ENCODE peak calls at places on chromosomes 3 and 15, in nine cellular contexts. O is CD8-positive, alpha-beta memory T cell; Y is AG04450; L is heart left ventricle; V is GM23248; C is body of pancreas; R is IMR-90; B is CD8-positive, alpha-beta T cell; U is right lobe of liver. D is an unnamed sample.

GRCh38 chr3:155012584-155012983 is 67.5 kb upstream of the MME start:
- DNase-seq in O (no peak), Y (no peak), L (no peak), V (no peak), C (no peak), R (no peak), B (no peak), U (no peak), D (no peak)

GRCh38 chr3:104750581-104750980 is 616.1 kb upstream of the ALCAM start:
- DNase-seq in O (no peak), Y (no peak), L (no peak), V (peak; percentile 6), C (no peak), R (no peak), B (no peak), U (no peak), D (no peak)

GRCh38 chr3:190616627-190617026 is 102.7 kb downstream of the IL1RAP start:
- DNase-seq in O (no peak), Y (no peak), L (no peak), V (no peak), C (no peak), R (no peak), B (no peak), U (no peak), D (no peak)

GRCh38 chr3:83438177-83438576 is 1520.6 kb upstream of the CADM2 start:
- DNase-seq in O (no peak), Y (no peak), L (no peak), V (no peak), C (no peak), R (no peak), B (no peak), U (no peak), D (no peak)

GRCh38 chr15:37081985-37082384 is 18.4 kb downstream of the MEIS2 start:
- DNase-seq in O (no peak), Y (no peak), L (no peak), V (no peak), C (no peak), R (no peak), B (no peak), U (no peak), D (no peak)

GRCh38 chr3:46701211-46701939 is at the start of gene TMIE:
- DNase-seq in O (peak; percentile 34), Y (no peak), L (peak; percentile 32), V (peak; percentile 47), C (no peak), R (no peak), B (no peak), U (no peak), D (peak; percentile 28)

GRCh38 chr3:52311567-52312119 is 4.5 kb upstream of the DNAH1 start:
- DNase-seq in O (no peak), Y (no peak), L (no peak), V (no peak), C (no peak), R (no peak), B (no peak), U (no peak), D (peak; percentile 50)

GRCh38 chr3:191566469-191566868 is 105.5 kb downstream of the PYDC2 start:
- DNase-seq in O (no peak), Y (no peak), L (no peak), V (no peak), C (no peak), R (no peak), B (no peak), U (no peak), D (no peak)

GRCh38 chr15:98268163-98268562 is 307.7 kb downstream of the ARRDC4 start:
- DNase-seq in O (no peak), Y (no peak), L (no peak), V (no peak), C (no peak), R (no peak), B (no peak), U (no peak), D (no peak)

DNA sequence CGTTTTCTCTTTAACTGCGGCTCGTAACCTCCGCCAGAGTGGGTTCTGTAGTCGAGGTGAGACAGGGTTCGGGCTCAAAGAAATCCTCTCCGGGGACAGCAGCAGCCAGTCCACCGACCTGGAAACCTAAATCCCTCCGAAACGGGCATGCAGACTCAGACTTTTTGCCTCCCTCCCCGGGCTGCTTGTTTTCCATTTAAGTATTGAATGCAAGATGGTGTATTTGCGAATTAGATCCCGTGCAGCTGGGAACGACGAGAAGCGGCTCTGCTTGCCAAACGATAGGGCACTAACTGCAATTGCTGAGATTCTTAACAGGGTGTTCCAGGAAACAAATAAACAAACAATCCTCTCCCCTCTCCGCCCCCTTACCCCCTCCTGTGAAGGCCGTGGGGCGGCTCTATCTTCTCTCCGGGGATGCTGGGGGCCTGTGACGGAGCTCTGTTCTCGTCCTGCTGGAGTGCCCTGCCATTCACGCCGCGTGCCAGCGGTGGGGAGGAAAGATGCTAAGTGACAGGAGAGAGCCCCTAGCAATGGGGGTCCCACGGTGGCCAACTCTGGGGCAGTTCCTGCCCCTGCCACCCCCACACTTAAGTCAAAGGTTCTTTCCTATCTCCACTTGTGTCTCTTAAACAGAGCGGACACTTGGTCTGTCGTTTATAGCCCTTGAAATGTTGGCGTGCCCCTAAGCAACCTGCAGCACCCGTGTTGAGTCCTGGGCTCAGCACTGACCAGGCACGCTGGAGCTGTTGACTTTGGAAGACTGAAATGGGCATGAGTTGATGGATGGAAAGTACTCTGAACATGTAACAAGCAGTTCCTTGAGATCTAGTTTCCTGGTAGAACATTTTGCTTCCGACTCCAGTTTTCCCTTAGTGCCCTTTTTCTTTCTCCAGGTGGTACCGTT is 1.3 kb upstream of the ETV5 start:
- DNase-seq in O (no peak), Y (no peak), L (peak; percentile 37), V (peak; percentile 58), C (peak; percentile 55), R (peak; percentile 21), B (no peak), U (no peak), D (peak; percentile 44)
- H3K27me3 ChIP-seq in O (peaks cover 61% of the 10 kb centered on the region), Y (peaks cover 13% of the 10 kb centered on the region), L (peaks cover 22% of the 10 kb centered on the region), V (peaks cover 18% of the 10 kb centered on the region), C (no peaks in the 10 kb centered on the region), R (peaks cover 11% of the 10 kb centered on the region), B (peaks cover 43% of the 10 kb centered on the region), U (no peaks in the 10 kb centered on the region), D (no peaks in the 10 kb centered on the region)

GRCh38 chr3:177875786-177876476 is 660.3 kb upstream of the KCNMB2 start:
- DNase-seq in O (no peak), Y (no peak), L (no peak), V (peak; percentile 8), C (no peak), R (no peak), B (no peak), U (no peak), D (no peak)

GRCh38 chr3:177882124-177882648 is 654.0 kb upstream of the KCNMB2 start:
- DNase-seq in O (no peak), Y (no peak), L (no peak), V (no peak), C (no peak), R (no peak), B (no peak), U (no peak), D (no peak)

GRCh38 chr3:177883957-177884356 is 652.3 kb upstream of the KCNMB2 start:
- DNase-seq in O (no peak), Y (no peak), L (no peak), V (no peak), C (no peak), R (no peak), B (no peak), U (no peak), D (no peak)

GRCh38 chr3:177881330-177881729 is 654.9 kb upstream of the KCNMB2 start:
- DNase-seq in O (no peak), Y (no peak), L (no peak), V (no peak), C (no peak), R (no peak), B (no peak), U (no peak), D (no peak)

GRCh38 chr3:177878192-177878591 is 658.0 kb upstream of the KCNMB2 start:
- DNase-seq in O (no peak), Y (no peak), L (no peak), V (peak; percentile 1), C (no peak), R (no peak), B (no peak), U (no peak), D (no peak)
- H3K27ac ChIP-seq in O (no peak overlapping the region), Y (no peak overlapping the region), L (no peak overlapping the region), V (no peak overlapping the region), C (no peak overlapping the region), R (no peak overlapping the region), B (no peak overlapping the region), U (no peak overlapping the region), D (no peak overlapping the region)

GRCh38 chr3:181700168-181701087 is 11.3 kb upstream of the SOX2 start:
- DNase-seq in O (peak; percentile 50), Y (peak; percentile 26), L (peak; percentile 50), V (peak; percentile 78), C (peak; percentile 70), R (peak; percentile 54), B (peak; percentile 36), U (peak; percentile 68), D (peak; percentile 81)
- H3K27me3 ChIP-seq in O (peaks cover 48% of the 10 kb centered on the region), Y (peaks cover 56% of the 10 kb centered on the region), L (peaks cover 97% of the 10 kb centered on the region), V (peaks cover 70% of the 10 kb centered on the region), C (peaks cover 77% of the 10 kb centered on the region), R (peaks cover 40% of the 10 kb centered on the region), B (peaks cover 34% of the 10 kb centered on the region), U (peaks cover 72% of the 10 kb centered on the region), D (no peaks in the 10 kb centered on the region)

DNA sequence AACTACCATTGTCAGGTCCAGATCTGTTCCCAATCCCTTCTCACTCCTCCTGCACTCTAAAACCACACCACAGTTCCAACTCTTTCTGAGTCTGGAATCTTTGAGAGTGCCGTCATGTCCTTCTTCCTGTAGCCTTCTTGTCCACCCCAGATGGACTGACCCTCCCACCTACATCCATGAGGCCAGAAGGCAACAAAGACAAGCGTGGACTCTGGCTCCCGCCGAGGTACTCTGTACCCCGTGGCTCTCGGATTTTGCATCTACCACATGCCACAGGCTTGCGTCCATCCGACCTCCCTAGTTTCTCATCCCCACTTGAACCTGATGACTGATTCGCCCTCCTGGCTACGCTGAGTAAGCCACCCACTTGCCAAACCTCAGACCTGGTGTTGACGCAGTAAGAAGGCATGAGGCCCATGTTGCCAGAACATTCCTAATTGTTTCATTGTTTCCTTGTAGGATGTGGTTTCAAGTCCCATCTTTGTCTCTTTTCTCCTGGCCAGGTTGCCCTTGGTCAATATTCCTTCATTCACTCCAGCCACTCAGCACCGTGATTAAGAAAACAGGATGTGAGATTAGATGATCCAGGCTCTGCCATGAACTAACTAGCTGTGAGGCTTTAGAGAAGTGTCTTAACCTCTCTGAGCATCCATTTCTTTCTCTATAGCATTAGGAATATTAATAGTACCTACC is 1.1 kb upstream of the ZBTB38 start:
- DNase-seq in O (no peak), Y (peak; percentile 99), L (no peak), V (peak; percentile 99), C (peak; percentile 28), R (peak; percentile 100), B (no peak), U (no peak), D (no peak)
- H3K27ac ChIP-seq in O (peak overlapping the region; percentile 39), Y (peak overlapping the region; percentile 100), L (peak overlapping the region; percentile 97), V (peak overlapping the region; percentile 100), C (peak overlapping the region; percentile 88), R (peak overlapping the region; percentile 95), B (no peak overlapping the region), U (peak overlapping the region; percentile 60), D (peak overlapping the region; percentile 97)

GRCh38 chr15:66096711-66097058 is 156.9 kb downstream of the MEGF11 start:
- DNase-seq in O (no peak), Y (no peak), L (no peak), V (no peak), C (no peak), R (no peak), B (no peak), U (no peak), D (peak; percentile 9)
- H3K27me3 ChIP-seq in O (no peaks in the 10 kb centered on the region), Y (peaks cover 28% of the 10 kb centered on the region), L (no peaks in the 10 kb centered on the region), V (peaks cover 35% of the 10 kb centered on the region), C (no peaks in the 10 kb centered on the region), R (peaks cover 55% of the 10 kb centered on the region), B (no peaks in the 10 kb centered on the region), U (no peaks in the 10 kb centered on the region), D (no peaks in the 10 kb centered on the region)

GRCh38 chr3:14415501-14415900 is 13.1 kb downstream of the SLC6A6 start:
- DNase-seq in O (no peak), Y (no peak), L (no peak), V (peak; percentile 62), C (no peak), R (peak; percentile 53), B (no peak), U (no peak), D (no peak)
- H3K27ac ChIP-seq in O (no peak overlapping the region), Y (peak overlapping the region; percentile 31), L (no peak overlapping the region), V (peak overlapping the region; percentile 15), C (no peak overlapping the region), R (no peak overlapping the region), B (no peak overlapping the region), U (no peak overlapping the region), D (no peak overlapping the region)